ENCODE peak calls at places on chromosomes 6 and 20, in four cellular contexts. One of them, this sample, is unnamed.

GRCh38 chr20:4060054-4060795 is 44.9 kb upstream of the RNF24 start:
- DNase-seq in activated T-cell treated with anti-CD3 and anti-CD28 coated beads for 1 hour: no peak
- DNase-seq in HEK293T: no peak
- DNase-seq in lung microvascular endothelial cell: no peak
- DNase-seq in this sample: no peak

GRCh38 chr20:46458891-46459750 is 52.7 kb upstream of the ELMO2 start:
- DNase-seq in lung microvascular endothelial cell: no peak
- DNase-seq in activated T-cell treated with anti-CD3 and anti-CD28 coated beads for 1 hour: no peak
- DNase-seq in HEK293T: no peak
- DNase-seq in this sample: peak

GRCh38 chr6:170439366-170440351 is 113.4 kb downstream of the PSMB1 start:
- DNase-seq in HEK293T: no peak
- DNase-seq in lung microvascular endothelial cell: no peak
- DNase-seq in activated T-cell treated with anti-CD3 and anti-CD28 coated beads for 1 hour: no peak
- DNase-seq in this sample: peak

GRCh38 chr6:15953152-15953880 is 175.6 kb upstream of the MYLIP start:
- DNase-seq in activated T-cell treated with anti-CD3 and anti-CD28 coated beads for 1 hour: no peak
- DNase-seq in HEK293T: no peak
- DNase-seq in lung microvascular endothelial cell: peak
- DNase-seq in this sample: peak

GRCh38 chr6:65461121-65461520 is 245.9 kb downstream of the EYS start:
- DNase-seq in lung microvascular endothelial cell: no peak
- DNase-seq in HEK293T: peak
- DNase-seq in activated T-cell treated with anti-CD3 and anti-CD28 coated beads for 1 hour: no peak
- DNase-seq in this sample: peak

GRCh38 chr6:35876902-35877301 is 44.0 kb downstream of the SRPK1 start:
- DNase-seq in activated T-cell treated with anti-CD3 and anti-CD28 coated beads for 1 hour: no peak
- DNase-seq in HEK293T: no peak
- DNase-seq in lung microvascular endothelial cell: no peak
- DNase-seq in this sample: no peak

GRCh38 chr20:59784365-59785117 is 148.9 kb downstream of the SYCP2 start:
- DNase-seq in HEK293T: no peak
- DNase-seq in activated T-cell treated with anti-CD3 and anti-CD28 coated beads for 1 hour: no peak
- DNase-seq in lung microvascular endothelial cell: no peak
- DNase-seq in this sample: no peak

GRCh38 chr6:17021539-17021889 is 80.3 kb upstream of the STMND1 start:
- DNase-seq in activated T-cell treated with anti-CD3 and anti-CD28 coated beads for 1 hour: no peak
- DNase-seq in HEK293T: no peak
- DNase-seq in lung microvascular endothelial cell: no peak
- DNase-seq in this sample: no peak

GRCh38 chr6:90123796-90124195 is 172.8 kb downstream of the BACH2 start:
- DNase-seq in lung microvascular endothelial cell: no peak
- DNase-seq in HEK293T: no peak
- DNase-seq in activated T-cell treated with anti-CD3 and anti-CD28 coated beads for 1 hour: no peak
- DNase-seq in this sample: no peak

GRCh38 chr6:110878751-110879539 is 4.4 kb downstream of the AMD1 start:
- DNase-seq in activated T-cell treated with anti-CD3 and anti-CD28 coated beads for 1 hour: no peak
- DNase-seq in HEK293T: peak
- DNase-seq in lung microvascular endothelial cell: peak
- DNase-seq in this sample: peak

GRCh38 chr20:39491711-39492110 is 529.6 kb downstream of the DHX35 start:
- DNase-seq in activated T-cell treated with anti-CD3 and anti-CD28 coated beads for 1 hour: no peak
- DNase-seq in lung microvascular endothelial cell: no peak
- DNase-seq in HEK293T: no peak
- DNase-seq in this sample: no peak

GRCh38 chr6:88565836-88566235 is 397.6 kb downstream of the RNGTT start:
- DNase-seq in HEK293T: no peak
- DNase-seq in lung microvascular endothelial cell: no peak
- DNase-seq in activated T-cell treated with anti-CD3 and anti-CD28 coated beads for 1 hour: no peak
- DNase-seq in this sample: no peak

GRCh38 chr6:55176958-55177357 is 2.6 kb downstream of the HCRTR2 start:
- DNase-seq in lung microvascular endothelial cell: no peak
- DNase-seq in activated T-cell treated with anti-CD3 and anti-CD28 coated beads for 1 hour: no peak
- DNase-seq in HEK293T: no peak
- DNase-seq in this sample: peak

GRCh38 chr20:45433316-45433715 is 17.4 kb downstream of the PIGT start:
- DNase-seq in activated T-cell treated with anti-CD3 and anti-CD28 coated beads for 1 hour: no peak
- DNase-seq in HEK293T: no peak
- DNase-seq in lung microvascular endothelial cell: no peak
- DNase-seq in this sample: peak

GRCh38 chr20:18284805-18285533 is 3.4 kb upstream of the ZNF133 start:
- DNase-seq in activated T-cell treated with anti-CD3 and anti-CD28 coated beads for 1 hour: no peak
- DNase-seq in lung microvascular endothelial cell: peak
- DNase-seq in HEK293T: no peak
- DNase-seq in this sample: peak

GRCh38 chr6:134340574-134340973 is 22.7 kb upstream of the SGK1 start:
- DNase-seq in lung microvascular endothelial cell: no peak
- DNase-seq in HEK293T: no peak
- DNase-seq in activated T-cell treated with anti-CD3 and anti-CD28 coated beads for 1 hour: no peak
- DNase-seq in this sample: peak

This sample was measured in choroid plexus epithelial cell.